ENCODE peak calls at places on chromosomes 7 and 10, in eight cellular contexts. X is H1, O is SK-N-MC, C is PC-3, V is fibroblast of lung, A is MM.1S, E is mammary epithelial cell, H is HepG2. P is an unnamed sample.

GRCh38 chr7:93646538-93646937 is 72.0 kb upstream of the CALCR start:
- DNase-seq in X (no peak), O (no peak), C (no peak), V (no peak), A (no peak), E (no peak), H (no peak), P (no peak)

GRCh38 chr10:45660876-45661411 is 11.6 kb downstream of the ZFAND4 start:
- DNase-seq in X (no peak), O (no peak), C (no peak), V (no peak), A (no peak), E (no peak), H (no peak), P (no peak)

GRCh38 chr7:2661602-2662272 is 26.3 kb upstream of the AMZ1 start:
- DNase-seq in X (no peak), O (no peak), C (no peak), V (no peak), A (no peak), E (no peak), H (no peak), P (no peak)

GRCh38 chr7:142860968-142861367 is 6.1 kb downstream of the EPHB6 start:
- DNase-seq in X (no peak), O (no peak), C (no peak), V (no peak), A (no peak), E (no peak), H (no peak), P (no peak)

GRCh38 chr7:143419880-143420279 is 11.2 kb upstream of the EPHA1 start:
- DNase-seq in X (no peak), O (no peak), C (peak; percentile 41), V (no peak), A (no peak), E (no peak), H (no peak), P (no peak)

GRCh38 chr7:24827589-24827988 is 70.3 kb upstream of the GSDME start:
- DNase-seq in X (no peak), O (no peak), C (peak; percentile 9), V (peak; percentile 86), A (no peak), E (peak; percentile 40), H (no peak), P (peak; percentile 87)

GRCh38 chr7:35695987-35696386 is 1.1 kb upstream of the HERPUD2 start:
- DNase-seq in X (no peak), O (no peak), C (no peak), V (no peak), A (no peak), E (no peak), H (no peak), P (no peak)

GRCh38 chr7:23477170-23477525 is 6.9 kb upstream of the IGF2BP3 start:
- DNase-seq in X (no peak), O (no peak), C (no peak), V (no peak), A (no peak), E (no peak), H (no peak), P (no peak)

GRCh38 chr7:106022193-106022821 is 59.2 kb downstream of the CDHR3 start:
- DNase-seq in X (no peak), O (peak; percentile 82), C (no peak), V (peak; percentile 72), A (peak; percentile 88), E (peak; percentile 35), H (no peak), P (no peak)

GRCh38 chr7:106018566-106019338 is 55.7 kb downstream of the CDHR3 start:
- DNase-seq in X (no peak), O (no peak), C (no peak), V (peak; percentile 69), A (no peak), E (no peak), H (no peak), P (no peak)

GRCh38 chr7:106017657-106018056 is 54.6 kb downstream of the CDHR3 start:
- DNase-seq in X (no peak), O (no peak), C (no peak), V (no peak), A (no peak), E (no peak), H (no peak), P (no peak)

GRCh38 chr7:106023369-106024322 is 60.6 kb downstream of the CDHR3 start:
- DNase-seq in X (no peak), O (no peak), C (no peak), V (no peak), A (no peak), E (no peak), H (no peak), P (no peak)

GRCh38 chr7:106021211-106022067 is 58.4 kb downstream of the CDHR3 start:
- DNase-seq in X (no peak), O (peak; percentile 98), C (no peak), V (no peak), A (no peak), E (no peak), H (no peak), P (no peak)
- H3K9ac ChIP-seq in X (no peak overlapping the region), O (peak overlapping the region; percentile 54), C (no peak overlapping the region), V (no peak overlapping the region), A (no peak overlapping the region), E (no peak overlapping the region), H (no peak overlapping the region), P (no peak overlapping the region)

GRCh38 chr7:155457544-155458316 is at the start of gene EN2:
- DNase-seq in X (no peak), O (no peak), C (peak; percentile 7), V (no peak), A (no peak), E (no peak), H (no peak), P (peak; percentile 35)

GRCh38 chr7:155459867-155460461 is 2.0 kb downstream of the EN2 start:
- DNase-seq in X (no peak), O (no peak), C (no peak), V (no peak), A (no peak), E (no peak), H (no peak), P (no peak)

GRCh38 chr7:155458317-155459132 is 596 bp downstream of the EN2 start:
- DNase-seq in X (no peak), O (no peak), C (no peak), V (no peak), A (no peak), E (no peak), H (no peak), P (peak; percentile 21)

GRCh38 chr7:155460926-155461613 is 3.1 kb downstream of the EN2 start:
- DNase-seq in X (no peak), O (no peak), C (no peak), V (no peak), A (no peak), E (no peak), H (no peak), P (no peak)

DNA sequence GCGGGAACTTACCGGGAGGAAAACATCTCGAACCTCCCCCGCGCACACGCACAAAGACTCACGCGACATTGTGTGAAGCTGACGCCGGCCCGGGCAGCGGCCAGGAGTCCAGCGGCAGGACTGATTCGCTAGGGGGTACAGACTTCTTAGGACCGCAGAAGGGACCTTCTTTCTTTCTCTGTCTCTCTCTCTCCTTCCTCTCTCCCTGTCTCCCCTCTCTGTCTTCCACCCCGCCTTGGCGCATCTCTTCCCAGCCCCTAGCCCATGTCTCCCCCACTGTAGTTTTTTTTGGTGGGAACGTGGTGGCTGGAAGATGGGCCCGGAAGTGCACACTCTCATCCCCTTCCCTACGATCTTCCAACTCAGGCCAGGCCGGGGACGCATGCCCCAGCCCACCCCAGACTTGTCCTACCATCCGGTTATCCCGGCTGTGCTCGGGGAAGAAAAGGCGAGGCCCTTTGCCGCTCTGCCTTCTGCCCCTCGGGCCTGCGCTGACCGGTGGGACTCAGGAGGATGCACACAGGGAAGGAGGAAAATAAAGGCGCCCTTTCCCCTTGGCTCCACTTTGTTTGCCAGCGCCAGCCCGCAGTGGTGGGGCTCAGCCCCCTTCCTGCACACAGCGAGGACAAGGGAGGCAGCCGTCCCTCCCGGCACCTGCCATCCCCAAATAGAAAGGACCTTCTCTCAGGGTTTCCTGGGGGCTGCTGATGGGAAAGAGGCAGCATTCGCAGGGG is 1.4 kb downstream of the EN2 start:
- DNase-seq in X (no peak), O (no peak), C (no peak), V (no peak), A (no peak), E (no peak), H (no peak), P (no peak)
- TF ChIP-seq EZH2 in X (peak; percentile 97), O (no peak), C (no peak), V (peak; percentile 92), A (no peak), E (peak; percentile 91), H (peak; percentile 58), P (no peak)

GRCh38 chr10:1123198-1123597 is 67.0 kb downstream of the WDR37 start:
- DNase-seq in X (no peak), O (peak; percentile 37), C (no peak), V (no peak), A (no peak), E (no peak), H (no peak), P (no peak)

GRCh38 chr10:1126461-1126860 is 70.3 kb downstream of the WDR37 start:
- DNase-seq in X (peak; percentile 28), O (no peak), C (no peak), V (no peak), A (no peak), E (no peak), H (no peak), P (no peak)

GRCh38 chr10:1122349-1122748 is 66.2 kb downstream of the WDR37 start:
- DNase-seq in X (no peak), O (no peak), C (no peak), V (no peak), A (no peak), E (no peak), H (no peak), P (no peak)

GRCh38 chr10:1123972-1124371 is 67.8 kb downstream of the WDR37 start:
- DNase-seq in X (no peak), O (no peak), C (no peak), V (no peak), A (no peak), E (no peak), H (no peak), P (no peak)

DNA sequence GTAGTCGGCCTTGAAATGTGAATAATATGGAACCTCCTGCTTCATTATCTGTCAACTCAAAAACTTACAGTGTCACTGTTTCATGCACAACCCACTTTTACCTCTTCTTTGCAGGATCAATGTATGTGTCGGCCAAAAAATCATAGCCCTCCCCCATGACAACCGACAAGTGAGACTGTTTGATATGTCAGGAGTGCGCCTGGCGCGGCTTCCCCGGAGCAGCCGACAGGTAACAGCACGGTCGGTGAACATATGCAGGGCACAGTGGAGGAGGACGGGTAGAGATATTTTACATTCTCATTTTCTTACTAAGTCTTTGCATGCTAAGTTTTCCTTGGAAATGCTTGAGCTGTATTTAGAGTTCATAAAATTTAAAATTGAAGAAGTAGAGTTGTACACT is 68.6 kb downstream of the WDR37 start:
- DNase-seq in X (no peak), O (no peak), C (no peak), V (no peak), A (no peak), E (no peak), H (no peak), P (no peak)
- H3K9ac ChIP-seq in X (no peak overlapping the region), O (no peak overlapping the region), C (no peak overlapping the region), V (no peak overlapping the region), A (no peak overlapping the region), E (no peak overlapping the region), H (no peak overlapping the region), P (no peak overlapping the region)

GRCh38 chr10:49608166-49608758 is 1.8 kb upstream of the SLC18A3 start:
- DNase-seq in X (no peak), O (no peak), C (no peak), V (no peak), A (no peak), E (no peak), H (no peak), P (no peak)

GRCh38 chr10:49608925-49609282 is 1.2 kb upstream of the SLC18A3 start:
- DNase-seq in X (no peak), O (no peak), C (no peak), V (no peak), A (no peak), E (no peak), H (no peak), P (no peak)

GRCh38 chr10:49610015-49610734 is at the start of gene SLC18A3:
- DNase-seq in X (peak; percentile 71), O (no peak), C (no peak), V (no peak), A (no peak), E (no peak), H (no peak), P (no peak)

GRCh38 chr10:49610735-49611165 is 640 bp downstream of the SLC18A3 start:
- DNase-seq in X (no peak), O (no peak), C (no peak), V (no peak), A (no peak), E (no peak), H (no peak), P (no peak)

GRCh38 chr10:49609283-49610014 is 661 bp upstream of the SLC18A3 start:
- DNase-seq in X (peak; percentile 83), O (no peak), C (no peak), V (no peak), A (no peak), E (no peak), H (no peak), P (no peak)
- TF ChIP-seq EZH2 in X (peak; percentile 83), O (no peak), C (peak; percentile 25), V (peak; percentile 73), A (no peak), E (peak; percentile 49), H (no peak), P (peak; percentile 74)

P was measured in GM23248.